ENCODE peak calls at places on chromosomes 3 and 15, in six cellular contexts. K is mesothelial cell of epicardium, Z is AG10803, V is cardiac muscle cell, A is GM06990, J is left ventricle myocardium inferior. E is an unnamed sample.

GRCh38 chr3:128763967-128764366 is 38.0 kb downstream of the RAB7A start:
- DNase-seq in K (no peak), V (no peak), A (no peak), Z (no peak), J (no peak), E (no peak)

GRCh38 chr15:101410612-101411011 is 78.9 kb downstream of the PCSK6 start:
- DNase-seq in A (no peak), K (peak; percentile 30), J (peak; percentile 9), V (no peak), Z (no peak), E (no peak)

GRCh38 chr15:77599357-77599756 is 33.4 kb downstream of the LINGO1 start:
- DNase-seq in Z (no peak), J (no peak), V (no peak), K (no peak), A (no peak), E (no peak)

GRCh38 chr3:167626490-167626889 is 27.3 kb downstream of the WDR49 start:
- DNase-seq in V (no peak), Z (no peak), J (no peak), K (no peak), A (no peak), E (no peak)

GRCh38 chr15:43974852-43975251 is 148.1 kb downstream of the WDR76 start:
- DNase-seq in A (peak; percentile 59), V (no peak), Z (no peak), J (no peak), K (no peak), E (no peak)

GRCh38 chr15:57393081-57393480 is 16.8 kb downstream of the CGNL1 start:
- DNase-seq in V (no peak), A (no peak), Z (no peak), J (no peak), K (no peak), E (no peak)

GRCh38 chr3:14124223-14124614 is 451 bp downstream of the CHCHD4 start:
- DNase-seq in Z (peak; percentile 40), A (no peak), V (peak; percentile 68), K (no peak), J (peak; percentile 68), E (peak; percentile 79)

GRCh38 chr15:100330221-100330620 is 11.6 kb downstream of the ADAMTS17 start:
- DNase-seq in A (no peak), Z (no peak), V (no peak), J (no peak), K (peak; percentile 13), E (no peak)

GRCh38 chr15:63501256-63502089 is 2.9 kb upstream of the USP3 start:
- DNase-seq in K (peak; percentile 59), Z (peak; percentile 93), V (peak; percentile 37), J (peak; percentile 85), A (peak; percentile 69), E (peak; percentile 49)

GRCh38 chr15:65055201-65055870 is 10.1 kb downstream of the SLC51B start:
- DNase-seq in K (no peak), Z (peak; percentile 39), A (no peak), V (no peak), J (no peak), E (no peak)

GRCh38 chr3:71690222-71690821 is 34.9 kb downstream of the EIF4E3 start:
- DNase-seq in J (no peak), K (no peak), Z (peak; percentile 93), A (no peak), V (no peak), E (no peak)

GRCh38 chr3:23888617-23889228 is 28.1 kb downstream of the NKIRAS1 start:
- DNase-seq in K (no peak), Z (peak; percentile 56), V (no peak), A (no peak), J (no peak), E (no peak)

GRCh38 chr3:190094201-190094718 is 26.4 kb downstream of the P3H2 start:
- DNase-seq in A (no peak), J (no peak), K (no peak), Z (peak; percentile 76), V (no peak), E (peak; percentile 87)

GRCh38 chr3:130915567-130916292 is 21.8 kb downstream of the ATP2C1 start:
- DNase-seq in K (no peak), J (no peak), Z (no peak), V (no peak), A (no peak), E (no peak)

GRCh38 chr3:58657571-58658141 is 8.9 kb downstream of the FAM3D start:
- DNase-seq in J (no peak), Z (no peak), A (no peak), K (no peak), V (no peak), E (peak; percentile 39)

GRCh38 chr3:37514055-37514665 is 339.8 kb upstream of the LRRFIP2 start:
- DNase-seq in A (no peak), K (no peak), J (no peak), V (no peak), Z (no peak), E (no peak)

GRCh38 chr3:64224826-64225606 is at the start of gene PRICKLE2:
- DNase-seq in J (peak; percentile 74), Z (peak; percentile 90), V (peak; percentile 41), K (no peak), A (peak; percentile 48), E (peak; percentile 70)

GRCh38 chr15:49093252-49094105 is 47.2 kb upstream of the SECISBP2L start:
- DNase-seq in V (no peak), K (no peak), J (no peak), Z (no peak), A (no peak), E (no peak)

DNA sequence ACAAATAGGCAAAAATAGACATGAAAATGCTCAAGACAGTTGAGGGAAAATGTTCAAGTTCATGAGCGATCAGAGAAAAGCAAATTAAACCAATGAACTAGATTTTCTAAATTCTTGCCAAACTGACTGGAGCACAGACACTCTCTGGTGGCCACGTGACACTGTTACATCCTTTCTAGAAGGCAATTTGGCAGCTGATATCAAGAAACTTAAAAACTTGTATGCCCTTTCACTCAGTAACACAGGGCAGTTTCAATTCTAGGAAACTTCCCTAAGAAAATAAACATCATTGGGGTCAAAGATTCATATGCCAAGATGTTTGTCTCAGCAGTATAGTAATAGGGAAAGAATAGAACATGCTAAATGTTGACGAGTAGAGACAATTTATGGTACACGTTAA is 52.2 kb downstream of the ABHD5 start:
- DNase-seq in Z (peak; percentile 39), J (no peak), V (no peak), A (no peak), K (no peak), E (no peak)
- TF ChIP-seq CTCF in Z (peak; percentile 36), J (peak; percentile 19), V (peak; percentile 6), A (no peak), K (no peak), E (no peak)

GRCh38 chr3:32991781-32992180 is 40.3 kb downstream of the CCR4 start:
- DNase-seq in A (no peak), J (no peak), K (no peak), V (no peak), Z (no peak), E (no peak)

GRCh38 chr3:32992310-32992686 is 40.9 kb downstream of the CCR4 start:
- DNase-seq in V (no peak), A (no peak), Z (no peak), J (no peak), K (no peak), E (no peak)

GRCh38 chr3:32996755-32997091 is 45.3 kb downstream of the CCR4 start:
- DNase-seq in Z (no peak), J (no peak), K (no peak), A (no peak), V (no peak), E (no peak)

GRCh38 chr3:32996046-32996754 is 44.8 kb downstream of the CCR4 start:
- DNase-seq in K (no peak), A (no peak), J (no peak), V (no peak), Z (no peak), E (no peak)

DNA sequence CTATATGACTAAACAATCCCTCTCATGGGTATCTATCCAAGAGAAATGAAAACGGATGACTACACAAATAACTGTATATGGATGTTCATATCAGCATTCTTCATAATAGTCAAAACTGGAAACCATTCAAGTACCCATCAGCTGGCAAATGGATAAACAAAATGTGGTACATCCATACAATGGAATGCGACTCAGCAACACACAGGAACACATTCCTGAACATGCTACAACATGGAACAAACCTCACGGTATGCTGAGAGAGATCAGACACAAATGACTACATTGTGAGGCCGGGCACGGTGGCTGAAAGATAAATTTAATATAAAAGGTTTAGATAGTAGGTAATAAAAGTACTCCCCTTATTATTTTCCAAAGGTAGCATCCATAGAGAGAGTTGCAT is 42.6 kb downstream of the CCR4 start:
- DNase-seq in J (no peak), Z (no peak), K (no peak), V (no peak), A (no peak), E (no peak)
- TF ChIP-seq CTCF in J (no peak), Z (no peak), K (no peak), V (no peak), A (no peak), E (no peak)

DNA sequence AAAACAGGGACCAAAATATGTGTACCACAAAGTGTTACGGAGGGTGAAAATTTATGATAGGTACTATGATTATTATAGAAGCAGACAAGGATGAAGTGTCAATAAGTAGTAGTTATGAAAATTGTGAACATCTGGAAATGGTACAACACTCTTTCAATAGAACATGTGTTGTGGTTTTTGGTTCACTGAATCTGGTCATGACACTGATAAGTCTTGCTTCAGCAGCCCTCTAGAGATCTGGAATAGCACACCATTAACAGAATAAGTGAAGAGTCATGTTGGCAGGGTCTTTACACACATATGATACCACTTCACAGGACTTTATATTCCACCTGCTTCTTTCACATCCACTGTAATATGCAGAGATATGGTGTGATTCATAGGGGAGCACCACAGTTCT is 985.2 kb upstream of the SEMA6D start:
- DNase-seq in K (no peak), J (no peak), V (no peak), Z (no peak), A (no peak), E (no peak)
- TF ChIP-seq CTCF in K (no peak), J (no peak), V (no peak), Z (no peak), A (no peak), E (no peak)

GRCh38 chr3:78161736-78162135 is 1121.8 kb downstream of the ROBO2 start:
- DNase-seq in Z (no peak), A (no peak), K (no peak), V (no peak), J (no peak), E (no peak)

GRCh38 chr3:78163379-78163778 is 1123.5 kb downstream of the ROBO2 start:
- DNase-seq in J (no peak), K (no peak), Z (no peak), A (no peak), V (peak; percentile 20), E (no peak)

DNA sequence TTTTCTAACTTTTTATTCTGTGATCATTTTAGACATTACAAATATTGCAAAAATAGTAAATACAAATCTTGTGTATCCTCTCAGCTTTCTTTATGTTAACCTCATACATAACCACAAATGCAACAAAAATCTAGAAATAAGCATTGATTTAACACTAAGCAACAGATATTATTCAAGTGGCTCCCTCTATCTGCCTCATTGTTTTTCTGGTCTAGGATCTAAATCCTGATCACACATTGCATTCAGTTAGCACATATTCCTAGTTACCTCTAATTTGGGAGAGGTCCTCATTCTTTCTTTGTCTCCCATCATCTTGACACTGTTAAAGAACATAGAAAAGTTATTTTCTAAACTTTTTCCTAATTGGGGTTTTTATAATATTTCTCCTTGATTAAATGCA is 1126.0 kb downstream of the ROBO2 start:
- DNase-seq in Z (no peak), K (no peak), A (no peak), V (no peak), J (no peak), E (no peak)
- TF ChIP-seq CTCF in Z (no peak), K (no peak), A (no peak), V (no peak), J (peak; percentile 40), E (no peak)

GRCh38 chr3:45507820-45508317 is 86.7 kb upstream of the LIMD1 start:
- DNase-seq in J (peak; percentile 32), K (peak; percentile 42), V (peak; percentile 73), Z (no peak), A (no peak), E (no peak)
- TF ChIP-seq CTCF in J (peak; percentile 57), K (peak; percentile 29), V (peak; percentile 58), Z (peak; percentile 48), A (no peak), E (no peak)

E was measured in ascending aorta.